ENCODE peak calls at places on chromosomes 12 and 14, in ten cellular contexts. F is activated naive CD8-positive, alpha-beta T cell treated with anti-CD3 and anti-CD28 coated beads, Interleukin-2, amount 50 U/mL, for 16 hours; Q is right cardiac atrium; G is ACHN; U is NCI-H1048; E is PC-9; B is tibial nerve; C is NCI-H2107; Z is NB4; D is GM12878. J is an unnamed sample.

GRCh38 chr14:105144231-105144665 is 24.3 kb downstream of the JAG2 start:
- DNase-seq in F (no peak), Q (peak), G (no peak), U (no peak), E (no peak), B (no peak), C (no peak), Z (no peak), D (no peak), J (no peak)

GRCh38 chr12:90945070-90945649 is 9.8 kb downstream of the CCER1 start:
- DNase-seq in F (no peak), Q (no peak), G (peak), U (no peak), E (peak), B (no peak), C (no peak), Z (peak), D (no peak), J (no peak)

GRCh38 chr12:89320735-89321134 is 31.6 kb downstream of the DUSP6 start:
- DNase-seq in F (no peak), Q (no peak), G (no peak), U (no peak), E (no peak), B (no peak), C (no peak), Z (no peak), D (no peak), J (no peak)

GRCh38 chr14:54686219-54686870 is 119.4 kb downstream of the SAMD4A start:
- DNase-seq in F (no peak), Q (no peak), G (no peak), U (no peak), E (no peak), B (peak), C (no peak), Z (no peak), D (no peak), J (no peak)

GRCh38 chr12:114662512-114663177 is 21.3 kb downstream of the TBX3 start:
- DNase-seq in F (peak), Q (peak), G (peak), U (no peak), E (peak), B (peak), C (peak), Z (peak), D (peak), J (peak)

GRCh38 chr12:122023339-122024131 is 1.9 kb downstream of the BCL7A start:
- DNase-seq in F (no peak), Q (peak), G (peak), U (no peak), E (no peak), B (no peak), C (no peak), Z (no peak), D (no peak), J (no peak)

GRCh38 chr12:106739318-106739717 is 35.2 kb upstream of the RIC8B start:
- DNase-seq in F (no peak), Q (no peak), G (no peak), U (no peak), E (no peak), B (no peak), C (no peak), Z (no peak), D (no peak), J (no peak)

GRCh38 chr12:56299308-56299852 is 750 bp downstream of the CS start:
- DNase-seq in F (no peak), Q (no peak), G (no peak), U (no peak), E (no peak), B (no peak), C (no peak), Z (peak), D (no peak), J (peak)

GRCh38 chr14:58805057-58805456 is 167.3 kb downstream of the DACT1 start:
- DNase-seq in F (no peak), Q (no peak), G (no peak), U (no peak), E (no peak), B (no peak), C (peak), Z (no peak), D (no peak), J (no peak)

GRCh38 chr12:49358548-49359141 is 8.6 kb upstream of the SPATS2 start:
- DNase-seq in F (no peak), Q (no peak), G (peak), U (peak), E (peak), B (no peak), C (peak), Z (peak), D (no peak), J (no peak)

GRCh38 chr14:75636100-75636692 is 24.5 kb downstream of the ERG28 start:
- DNase-seq in F (no peak), Q (peak), G (no peak), U (no peak), E (no peak), B (no peak), C (no peak), Z (no peak), D (no peak), J (no peak)

GRCh38 chr12:119594772-119595445 is 1.3 kb downstream of the TMEM233 start:
- DNase-seq in F (no peak), Q (peak), G (peak), U (no peak), E (no peak), B (no peak), C (no peak), Z (no peak), D (no peak), J (no peak)

GRCh38 chr14:70956511-70956910 is 49.3 kb downstream of the PCNX1 start:
- DNase-seq in F (no peak), Q (no peak), G (no peak), U (no peak), E (no peak), B (no peak), C (no peak), Z (no peak), D (no peak), J (no peak)

GRCh38 chr14:103033744-103034143 is 23.6 kb downstream of the CDC42BPB start:
- DNase-seq in F (no peak), Q (no peak), G (no peak), U (no peak), E (peak), B (no peak), C (no peak), Z (no peak), D (no peak), J (no peak)

J was measured in activated T-helper 1 cell treated with anti-CD3 and anti-CD28 coated beads, Interleukin-2, amount 50 U/mL, for 16 hours.